ENCODE peak calls at places on chromosomes 1 and 21, in seven cellular contexts. Z is stomach, D is heart left ventricle, W is transverse colon, K is ovary, B is vagina, R is A549. V is an unnamed sample.

GRCh38 chr1:231973840-231974239 is 347.2 kb downstream of the DISC1 start:
- DNase-seq in Z (no peak), D (no peak), W (no peak), K (no peak), B (no peak), R (no peak), V (no peak)

GRCh38 chr1:208866351-208866750 is 622.2 kb upstream of the PLXNA2 start:
- DNase-seq in Z (no peak), D (no peak), W (no peak), K (no peak), B (no peak), R (no peak), V (no peak)

GRCh38 chr1:167477962-167478361 is 40.4 kb downstream of the CD247 start:
- DNase-seq in Z (no peak), D (no peak), W (no peak), K (no peak), B (no peak), R (no peak), V (no peak)

GRCh38 chr1:8169364-8170058 is 143.4 kb upstream of the ERRFI1 start:
- DNase-seq in Z (peak), D (peak), W (peak), K (peak), B (no peak), R (peak), V (no peak)

GRCh38 chr1:117093091-117093534 is 28.4 kb downstream of the TRIM45 start:
- DNase-seq in Z (peak), D (peak), W (peak), K (peak), B (peak), R (peak), V (no peak)

GRCh38 chr1:226697151-226697575 is 41.9 kb downstream of the ITPKB start:
- DNase-seq in Z (no peak), D (no peak), W (no peak), K (no peak), B (no peak), R (no peak), V (no peak)

GRCh38 chr21:15614757-15615156 is 115.0 kb upstream of the USP25 start:
- DNase-seq in Z (no peak), D (no peak), W (no peak), K (no peak), B (no peak), R (no peak), V (no peak)

GRCh38 chr1:9200441-9200840 is 34.1 kb upstream of the H6PD start:
- DNase-seq in Z (no peak), D (no peak), W (no peak), K (no peak), B (no peak), R (no peak), V (no peak)

GRCh38 chr1:244678687-244679086 is 25.8 kb downstream of the DESI2 start:
- DNase-seq in Z (no peak), D (no peak), W (no peak), K (no peak), B (no peak), R (no peak), V (no peak)

GRCh38 chr21:14573244-14573643 is 27.1 kb upstream of the SAMSN1 start:
- DNase-seq in Z (no peak), D (no peak), W (no peak), K (no peak), B (no peak), R (no peak), V (no peak)

DNA sequence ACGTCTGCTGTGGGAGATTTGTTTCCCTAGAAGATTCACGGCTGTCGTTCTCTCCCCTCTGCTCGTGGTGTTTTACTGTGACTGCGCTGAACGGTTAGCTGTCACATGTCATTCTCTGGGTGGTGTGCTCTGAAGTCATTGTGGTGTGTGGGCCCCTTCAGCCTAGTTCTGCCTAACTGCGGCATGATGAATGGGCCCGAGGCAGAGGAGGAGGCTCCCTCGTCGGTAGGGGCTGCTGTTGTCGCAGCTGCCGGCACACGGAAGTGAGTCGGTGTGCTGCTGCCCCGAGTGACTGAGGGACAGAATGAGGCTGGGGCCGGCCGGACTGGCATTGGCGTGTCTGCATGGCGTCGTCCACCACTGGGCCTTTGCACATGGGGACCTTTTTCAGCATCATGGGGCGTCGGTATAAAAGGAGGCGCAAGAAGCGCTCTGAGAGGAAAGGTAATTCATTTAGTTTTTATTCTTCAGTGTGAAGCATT is 77.9 kb downstream of the ADARB1 start:
- DNase-seq in Z (peak), D (peak), W (peak), K (no peak), B (peak), R (no peak), V (peak)
- H3K4me3 ChIP-seq in Z (no peak), D (no peak), W (no peak), K (no peak), B (no peak), R (no peak), V (no peak)

GRCh38 chr1:12654657-12655056 is 10.8 kb downstream of the AADACL4 start:
- DNase-seq in Z (peak), D (no peak), W (peak), K (no peak), B (no peak), R (no peak), V (no peak)

GRCh38 chr1:12658531-12659453 is 14.9 kb downstream of the AADACL4 start:
- DNase-seq in Z (peak), D (peak), W (peak), K (peak), B (no peak), R (peak), V (peak)

GRCh38 chr1:12656575-12656974 is 12.7 kb downstream of the AADACL4 start:
- DNase-seq in Z (no peak), D (no peak), W (no peak), K (no peak), B (no peak), R (no peak), V (no peak)

GRCh38 chr1:12654004-12654567 is 10.2 kb downstream of the AADACL4 start:
- DNase-seq in Z (no peak), D (no peak), W (no peak), K (no peak), B (no peak), R (peak), V (no peak)

DNA sequence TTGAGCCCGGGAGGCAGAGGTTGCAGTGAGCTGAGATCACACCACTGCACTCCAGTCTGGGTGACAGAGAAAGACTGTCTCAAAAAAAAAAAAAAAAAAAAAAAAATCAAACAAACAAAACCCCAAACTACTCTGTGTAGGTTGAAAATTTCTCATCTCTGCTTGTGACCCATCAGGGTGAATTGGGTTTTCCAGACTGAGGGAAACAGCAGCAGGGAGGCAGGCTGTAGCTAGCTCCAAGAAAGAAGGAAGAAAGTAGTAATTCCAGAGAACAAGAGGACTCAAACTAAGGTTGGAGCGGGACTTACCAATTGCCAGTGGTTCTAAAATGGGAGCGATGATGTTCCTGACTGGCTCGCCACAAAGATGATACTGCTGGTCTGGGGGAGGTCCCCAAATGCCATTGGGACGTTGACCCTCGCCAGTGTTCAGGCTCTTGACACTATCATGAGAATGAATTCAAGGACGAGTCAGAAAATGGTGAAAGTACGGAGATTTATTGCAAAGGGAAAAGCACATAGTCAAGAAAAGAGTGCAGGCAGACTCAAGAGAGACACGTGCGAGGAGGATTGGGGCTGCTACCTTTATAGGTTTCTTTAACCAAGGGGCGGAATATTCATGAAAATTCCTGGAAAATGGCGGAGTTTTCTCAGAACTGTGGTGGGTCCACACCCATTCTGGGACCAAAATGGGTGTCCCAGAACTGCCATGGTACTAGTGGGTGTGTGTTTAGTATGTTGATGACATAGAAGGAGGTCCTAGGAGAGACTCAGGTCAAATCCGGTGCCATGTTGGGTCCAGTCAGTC is 13.4 kb downstream of the AADACL4 start:
- DNase-seq in Z (no peak), D (no peak), W (no peak), K (no peak), B (no peak), R (no peak), V (no peak)
- TF ChIP-seq POLR2A in Z (no peak), D (no peak), W (no peak), K (no peak), B (no peak), R (no peak), V (no peak)

GRCh38 chr1:5860277-5860676 is 131.9 kb downstream of the NPHP4 start:
- DNase-seq in Z (no peak), D (no peak), W (no peak), K (no peak), B (no peak), R (no peak), V (no peak)
- TF ChIP-seq CTCF in Z (no peak), D (no peak), W (no peak), K (no peak), B (no peak), R (no peak), V (no peak)

GRCh38 chr1:31007462-31007991 is 58.0 kb downstream of the PUM1 start:
- DNase-seq in Z (no peak), D (no peak), W (no peak), K (no peak), B (no peak), R (no peak), V (no peak)
- H3K4me3 ChIP-seq in Z (no peak), D (no peak), W (no peak), K (no peak), B (no peak), R (no peak), V (no peak)

V was measured in lower leg skin.